ENCODE peak calls at places on chromosomes 5 and 9, in ten cellular contexts. T, J, V, G, D, W, C, R, M and F are unnamed samples.

GRCh38 chr9:121350993-121351561 is 19.0 kb downstream of the STOM start:
- DNase-seq in T (no peak), J (peak; percentile 73), V (no peak), G (no peak), D (peak; percentile 85), W (peak; percentile 88), C (no peak), R (peak; percentile 83), M (peak; percentile 62), F (no peak)

GRCh38 chr5:31664566-31664965 is 25.6 kb downstream of the PDZD2 start:
- DNase-seq in T (peak; percentile 13), J (peak; percentile 25), V (peak; percentile 35), G (no peak), D (no peak), W (no peak), C (peak; percentile 31), R (no peak), M (no peak), F (no peak)

GRCh38 chr5:1505506-1506241 is 18.1 kb downstream of the LPCAT1 start:
- DNase-seq in T (no peak), J (no peak), V (no peak), G (no peak), D (no peak), W (no peak), C (no peak), R (no peak), M (no peak), F (no peak)

GRCh38 chr9:18980124-18980660 is 52.8 kb downstream of the SAXO1 start:
- DNase-seq in T (no peak), J (no peak), V (no peak), G (no peak), D (no peak), W (no peak), C (no peak), R (no peak), M (no peak), F (no peak)

GRCh38 chr9:113492343-113493079 is 29.0 kb downstream of the RGS3 start:
- DNase-seq in T (no peak), J (no peak), V (no peak), G (no peak), D (no peak), W (no peak), C (no peak), R (peak; percentile 68), M (no peak), F (no peak)

GRCh38 chr5:127254729-127255284 is 35.8 kb upstream of the MEGF10 start:
- DNase-seq in T (no peak), J (peak; percentile 21), V (no peak), G (no peak), D (no peak), W (no peak), C (no peak), R (no peak), M (no peak), F (no peak)

GRCh38 chr9:96581823-96582598 is 37.6 kb downstream of the CDC14B start:
- DNase-seq in T (no peak), J (no peak), V (no peak), G (no peak), D (no peak), W (no peak), C (no peak), R (no peak), M (no peak), F (no peak)

GRCh38 chr9:88521308-88521707 is 13.7 kb upstream of the NXNL2 start:
- DNase-seq in T (no peak), J (no peak), V (no peak), G (no peak), D (no peak), W (no peak), C (no peak), R (no peak), M (no peak), F (no peak)

GRCh38 chr5:1765880-1766235 is 33.8 kb downstream of the MRPL36 start:
- DNase-seq in T (no peak), J (no peak), V (no peak), G (no peak), D (no peak), W (no peak), C (no peak), R (no peak), M (no peak), F (no peak)

GRCh38 chr5:7856855-7857254 is 5.9 kb upstream of the CFAP90 start:
- DNase-seq in T (peak; percentile 67), J (peak; percentile 24), V (peak; percentile 27), G (no peak), D (peak; percentile 8), W (no peak), C (peak; percentile 27), R (no peak), M (no peak), F (peak; percentile 24)

GRCh38 chr5:35963381-35963843 is 25.0 kb upstream of the CAPSL start:
- DNase-seq in T (peak; percentile 14), J (peak; percentile 25), V (no peak), G (no peak), D (no peak), W (no peak), C (no peak), R (no peak), M (no peak), F (peak; percentile 27)
- TF ChIP-seq CTCF in T (peak; percentile 53), J (peak; percentile 20), V (peak; percentile 35), G (no peak), D (peak; percentile 13), W (no peak), C (no peak), R (no peak), M (no peak), F (peak; percentile 67)

GRCh38 chr5:98839469-98840383 is 66.3 kb downstream of the RGMB start:
- DNase-seq in T (no peak), J (no peak), V (no peak), G (no peak), D (no peak), W (no peak), C (no peak), R (no peak), M (no peak), F (peak; percentile 24)
- TF ChIP-seq CTCF in T (peak; percentile 36), J (no peak), V (peak; percentile 17), G (peak; percentile 16), D (peak; percentile 30), W (no peak), C (peak; percentile 50), R (no peak), M (no peak), F (peak; percentile 45)

DNA sequence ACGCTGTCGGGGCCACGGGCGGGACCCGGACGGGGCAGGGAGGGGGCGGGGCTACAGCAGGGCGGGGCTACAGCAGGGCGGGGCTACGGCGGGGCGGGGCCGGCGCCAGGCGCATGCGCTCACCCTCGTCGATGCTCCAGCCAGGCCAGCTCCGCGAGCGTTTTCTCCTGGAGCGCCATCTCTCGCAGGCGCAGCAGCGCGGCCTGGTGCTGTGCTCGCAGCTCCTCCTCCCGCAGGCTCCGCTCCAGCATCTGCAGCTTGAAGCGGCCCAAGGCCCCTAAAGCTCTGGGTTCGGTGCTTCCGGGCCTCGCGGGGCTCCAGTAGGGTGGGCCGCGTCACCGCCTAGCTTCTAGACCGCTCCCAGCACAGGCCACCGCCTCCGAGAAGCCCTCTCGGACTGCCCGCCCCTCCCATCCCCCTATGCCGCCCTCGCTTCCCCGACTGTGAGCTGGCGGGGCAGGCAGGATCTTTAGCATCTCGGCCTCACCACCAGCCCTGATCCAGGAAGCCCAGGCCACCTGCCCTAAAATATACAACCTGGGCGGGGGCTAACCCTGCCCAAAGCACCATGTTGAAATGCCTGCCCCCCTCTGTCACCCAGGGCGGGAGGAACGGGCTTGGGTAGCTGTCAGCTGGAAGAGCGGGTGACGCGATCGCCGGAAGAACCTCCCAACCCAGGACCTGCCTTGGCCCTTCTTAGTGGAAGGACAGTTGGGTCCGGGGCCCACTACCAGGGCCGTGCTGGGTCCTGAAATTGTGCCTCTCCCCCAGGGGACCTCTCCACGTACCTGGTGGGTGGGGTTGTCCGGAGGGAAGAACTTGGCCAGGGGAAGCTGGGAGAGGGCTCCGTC is 21.9 kb upstream of the QSOX2 start:
- DNase-seq in T (peak; percentile 84), J (peak; percentile 72), V (peak; percentile 99), G (no peak), D (peak; percentile 71), W (peak; percentile 51), C (peak; percentile 99), R (peak; percentile 81), M (peak; percentile 89), F (peak; percentile 85)
- TF ChIP-seq CTCF in T (peak; percentile 14), J (no peak), V (peak; percentile 57), G (no peak), D (peak; percentile 19), W (no peak), C (peak; percentile 56), R (no peak), M (no peak), F (no peak)

GRCh38 chr5:37248970-37249819 is at the start of gene CPLANE1:
- DNase-seq in T (peak; percentile 63), J (peak; percentile 75), V (peak; percentile 89), G (peak; percentile 85), D (peak; percentile 84), W (peak; percentile 35), C (peak; percentile 86), R (peak; percentile 88), M (peak; percentile 80), F (peak; percentile 59)
- TF ChIP-seq CTCF in T (peak; percentile 9), J (no peak), V (no peak), G (no peak), D (no peak), W (no peak), C (no peak), R (no peak), M (no peak), F (no peak)